ENCODE peak calls at places on chromosomes 4 and X, in nine cellular contexts. Y, A, K, F, G, D, Q, L and U are unnamed samples.

GRCh38 chrX:133749951-133750350 is 235.4 kb downstream of the GPC3 start:
- DNase-seq in Y (no peak), A (no peak), K (no peak), F (no peak), G (no peak), D (no peak), Q (no peak), L (no peak), U (no peak)

GRCh38 chr4:86661006-86661405 is 66.9 kb downstream of the PTPN13 start:
- DNase-seq in Y (no peak), A (no peak), K (no peak), F (no peak), G (no peak), D (no peak), Q (no peak), L (no peak), U (no peak)

GRCh38 chr4:139243448-139244365 is 36.3 kb downstream of the MGARP start:
- DNase-seq in Y (peak; percentile 18), A (no peak), K (peak; percentile 80), F (peak; percentile 87), G (peak; percentile 94), D (no peak), Q (no peak), L (no peak), U (no peak)

GRCh38 chr4:3765271-3766206 is 646 bp upstream of the ADRA2C start:
- DNase-seq in Y (no peak), A (no peak), K (peak; percentile 65), F (peak; percentile 13), G (peak; percentile 24), D (no peak), Q (no peak), L (peak; percentile 70), U (no peak)

GRCh38 chrX:39953027-39953426 is 144.7 kb downstream of the BCOR start:
- DNase-seq in Y (no peak), A (no peak), K (peak; percentile 40), F (no peak), G (no peak), D (no peak), Q (no peak), L (no peak), U (no peak)

GRCh38 chrX:49187028-49187394 is 838 bp upstream of the PRICKLE3 start:
- DNase-seq in Y (no peak), A (no peak), K (no peak), F (no peak), G (no peak), D (no peak), Q (no peak), L (peak; percentile 38), U (no peak)

GRCh38 chr4:158771776-158772175 is 3.0 kb downstream of the FNIP2 start:
- DNase-seq in Y (no peak), A (no peak), K (peak; percentile 32), F (no peak), G (no peak), D (no peak), Q (no peak), L (no peak), U (no peak)

GRCh38 chr4:26145212-26145611 is 175.6 kb upstream of the RBPJ start:
- DNase-seq in Y (no peak), A (no peak), K (no peak), F (no peak), G (no peak), D (no peak), Q (no peak), L (peak; percentile 3), U (no peak)

GRCh38 chrX:111519215-111519614 is 7.8 kb downstream of the SERTM2 start:
- DNase-seq in Y (no peak), A (no peak), K (no peak), F (no peak), G (no peak), D (no peak), Q (no peak), L (peak; percentile 87), U (no peak)

GRCh38 chrX:112874140-112874539 is 33.5 kb upstream of the AMOT start:
- DNase-seq in Y (no peak), A (no peak), K (no peak), F (no peak), G (no peak), D (no peak), Q (no peak), L (peak; percentile 55), U (no peak)

GRCh38 chr4:2535386-2536192 is 858 bp upstream of the FAM193A start:
- DNase-seq in Y (peak; percentile 68), A (peak; percentile 43), K (peak; percentile 30), F (no peak), G (peak; percentile 9), D (peak; percentile 25), Q (peak; percentile 43), L (peak; percentile 53), U (peak; percentile 28)

GRCh38 chrX:13087322-13088154 is 43.1 kb upstream of the FAM9C start:
- DNase-seq in Y (peak; percentile 95), A (no peak), K (peak; percentile 55), F (peak; percentile 9), G (no peak), D (peak; percentile 61), Q (peak; percentile 61), L (no peak), U (peak; percentile 69)

GRCh38 chr4:106583567-106583966 is 215.0 kb upstream of the GIMD1 start:
- DNase-seq in Y (no peak), A (no peak), K (peak; percentile 77), F (peak; percentile 83), G (peak; percentile 92), D (no peak), Q (no peak), L (no peak), U (no peak)

GRCh38 chrX:44400588-44400987 is 57.1 kb upstream of the EFHC2 start:
- DNase-seq in Y (no peak), A (peak; percentile 27), K (peak; percentile 32), F (peak; percentile 58), G (peak; percentile 35), D (no peak), Q (no peak), L (no peak), U (no peak)

GRCh38 chr4:681736-682451 is 7.1 kb downstream of the SLC49A3 start:
- DNase-seq in Y (peak; percentile 58), A (no peak), K (peak; percentile 44), F (peak; percentile 69), G (no peak), D (peak; percentile 35), Q (no peak), L (peak; percentile 65), U (no peak)

GRCh38 chrX:49879656-49880277 is 483 bp downstream of the USP27X start:
- DNase-seq in Y (peak; percentile 3), A (no peak), K (no peak), F (peak; percentile 0), G (no peak), D (no peak), Q (no peak), L (peak; percentile 28), U (no peak)

GRCh38 chrX:121581885-121582284 is 534.5 kb downstream of the GLUD2 start:
- DNase-seq in Y (no peak), A (no peak), K (no peak), F (no peak), G (no peak), D (no peak), Q (no peak), L (peak; percentile 42), U (no peak)

GRCh38 chrX:131746491-131746968 is 202.7 kb downstream of the OR13H1 start:
- DNase-seq in Y (peak; percentile 36), A (no peak), K (no peak), F (no peak), G (peak; percentile 73), D (peak; percentile 67), Q (no peak), L (no peak), U (peak; percentile 71)

GRCh38 chr4:79917246-79917645 is 155.8 kb downstream of the ANTXR2 start:
- DNase-seq in Y (peak; percentile 72), A (peak; percentile 35), K (peak; percentile 16), F (peak; percentile 20), G (peak; percentile 16), D (peak; percentile 19), Q (peak; percentile 33), L (peak; percentile 18), U (peak; percentile 1)

GRCh38 chrX:10350991-10351390 is 194.2 kb downstream of the CLCN4 start:
- DNase-seq in Y (no peak), A (no peak), K (peak; percentile 60), F (no peak), G (no peak), D (no peak), Q (no peak), L (no peak), U (no peak)

GRCh38 chrX:500481-501010 is 113.8 kb upstream of the PPP2R3B start:
- DNase-seq in Y (no peak), A (no peak), K (no peak), F (no peak), G (no peak), D (no peak), Q (no peak), L (no peak), U (no peak)

GRCh38 chrX:72269671-72270251 is 7.3 kb downstream of the RPS4X start:
- DNase-seq in Y (no peak), A (no peak), K (peak; percentile 31), F (no peak), G (no peak), D (no peak), Q (peak; percentile 13), L (no peak), U (peak; percentile 12)

GRCh38 chr4:8915201-8916200 is 43.9 kb upstream of the HMX1 start:
- DNase-seq in Y (no peak), A (no peak), K (no peak), F (no peak), G (no peak), D (no peak), Q (peak; percentile 6), L (no peak), U (no peak)

GRCh38 chrX:133995759-133996158 is 10.4 kb upstream of the GPC3 start:
- DNase-seq in Y (no peak), A (no peak), K (no peak), F (no peak), G (no peak), D (no peak), Q (no peak), L (no peak), U (no peak)

GRCh38 chrX:19627081-19627480 is 111.8 kb upstream of the MAP3K15 start:
- DNase-seq in Y (no peak), A (no peak), K (no peak), F (no peak), G (no peak), D (no peak), Q (no peak), L (no peak), U (no peak)

GRCh38 chr4:48197643-48198237 is 63.7 kb upstream of the TXK start:
- DNase-seq in Y (peak; percentile 37), A (no peak), K (no peak), F (no peak), G (no peak), D (no peak), Q (no peak), L (no peak), U (no peak)

GRCh38 chrX:53474707-53475106 is 40.5 kb upstream of the HSD17B10 start:
- DNase-seq in Y (no peak), A (no peak), K (no peak), F (no peak), G (no peak), D (no peak), Q (no peak), L (no peak), U (no peak)

GRCh38 chrX:118773782-118774181 is 46.4 kb downstream of the IL13RA1 start:
- DNase-seq in Y (no peak), A (no peak), K (no peak), F (peak; percentile 54), G (no peak), D (no peak), Q (no peak), L (no peak), U (no peak)

GRCh38 chr4:6403400-6403685 is 69.1 kb downstream of the PPP2R2C start:
- DNase-seq in Y (no peak), A (no peak), K (no peak), F (no peak), G (no peak), D (no peak), Q (no peak), L (no peak), U (no peak)

GRCh38 chr4:56123547-56123946 is 174.8 kb downstream of the CEP135 start:
- DNase-seq in Y (no peak), A (no peak), K (no peak), F (no peak), G (no peak), D (no peak), Q (no peak), L (no peak), U (no peak)

GRCh38 chr4:163109967-163110366 is 56.7 kb downstream of the NAF1 start:
- DNase-seq in Y (no peak), A (no peak), K (no peak), F (no peak), G (no peak), D (no peak), Q (no peak), L (no peak), U (no peak)